ENCODE peak calls at places on chromosomes 4 and X, in six cellular contexts. C is mesothelial cell of epicardium, R is DND-41, S is GM20000, P is psoas muscle, W is HFFc6. X is an unnamed sample.

GRCh38 chr4:10342866-10343265 is 114.4 kb downstream of the ZNF518B start:
- DNase-seq in C (no peak), R (no peak), S (no peak), P (no peak), W (no peak), X (no peak)

GRCh38 chr4:146059865-146060264 is 115.7 kb upstream of the LSM6 start:
- DNase-seq in C (no peak), R (no peak), S (peak), P (no peak), W (no peak), X (no peak)

GRCh38 chr4:141409556-141409955 is 188.9 kb downstream of the ZNF330 start:
- DNase-seq in C (no peak), R (no peak), S (no peak), P (no peak), W (no peak), X (no peak)

GRCh38 chr4:87011340-87012034 is 76.7 kb downstream of the AFF1 start:
- DNase-seq in C (no peak), R (no peak), S (no peak), P (no peak), W (peak), X (peak)

GRCh38 chr4:153151535-153152452 is 52.4 kb upstream of the TRIM2 start:
- DNase-seq in C (peak), R (peak), S (peak), P (peak), W (no peak), X (peak)

GRCh38 chr4:25509656-25510055 is 132.6 kb downstream of the ANAPC4 start:
- DNase-seq in C (no peak), R (no peak), S (no peak), P (no peak), W (peak), X (peak)

GRCh38 chr4:151251922-151252321 is 25.0 kb upstream of the PRSS48 start:
- DNase-seq in C (no peak), R (no peak), S (no peak), P (no peak), W (no peak), X (peak)

GRCh38 chrX:11655282-11655985 is 10.3 kb downstream of the ARHGAP6 start:
- DNase-seq in C (no peak), R (no peak), S (no peak), P (no peak), W (no peak), X (no peak)

GRCh38 chrX:140712413-140713173 is 3.0 kb downstream of the LINC00632 start:
- DNase-seq in C (peak), R (no peak), S (no peak), P (peak), W (peak), X (peak)

GRCh38 chr4:52550186-52550585 is 108.9 kb downstream of the USP46 start:
- DNase-seq in C (no peak), R (no peak), S (no peak), P (no peak), W (no peak), X (peak)
- TF ChIP-seq CTCF in C (no peak), R (no peak), S (no peak), P (no peak), W (no peak), X (no peak)

GRCh38 chr4:98786866-98787265 is 128.5 kb upstream of the TSPAN5 start:
- DNase-seq in C (no peak), R (no peak), S (no peak), P (no peak), W (peak), X (no peak)
- TF ChIP-seq CTCF in C (no peak), R (no peak), S (no peak), P (no peak), W (peak), X (no peak)

DNA sequence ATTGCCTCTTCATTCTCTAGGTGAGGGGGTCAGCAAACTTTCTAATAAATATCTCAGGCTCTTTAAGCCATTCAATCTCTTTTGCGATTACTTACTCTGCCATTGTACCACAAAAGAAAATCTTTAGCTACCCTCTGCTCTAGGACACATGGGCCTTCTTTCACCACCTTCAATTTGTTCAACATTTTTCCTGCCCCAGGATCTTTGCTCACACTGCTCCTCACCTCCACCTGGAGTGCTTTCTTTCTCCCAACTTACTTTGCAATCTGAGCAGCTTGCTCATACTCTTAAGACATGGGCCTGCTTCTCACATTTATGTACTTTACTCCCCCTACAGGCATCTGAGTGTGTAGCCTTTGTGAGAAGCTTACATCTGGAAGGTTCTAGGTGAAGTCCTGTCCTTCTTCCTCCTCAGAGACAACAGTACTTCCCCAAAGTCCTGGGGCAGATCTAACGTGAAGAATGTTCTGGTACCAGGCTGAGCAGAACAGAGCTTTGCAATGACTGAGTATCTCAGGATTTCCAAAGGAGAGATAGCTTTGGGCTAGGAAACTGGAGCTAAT is 55.0 kb upstream of the PRDM5 start:
- DNase-seq in C (no peak), R (peak), S (peak), P (no peak), W (peak), X (peak)
- TF ChIP-seq CTCF in C (no peak), R (peak), S (peak), P (peak), W (peak), X (peak)

GRCh38 chrX:70043685-70044084 is 6.1 kb downstream of the AWAT2 start:
- DNase-seq in C (no peak), R (no peak), S (no peak), P (no peak), W (no peak), X (no peak)
- TF ChIP-seq CTCF in C (no peak), R (no peak), S (no peak), P (no peak), W (no peak), X (no peak)

GRCh38 chr4:83281326-83281725 is 3.3 kb downstream of the COQ2 start:
- DNase-seq in C (no peak), R (no peak), S (no peak), P (no peak), W (no peak), X (no peak)

GRCh38 chr4:83276299-83277040 is 8.1 kb downstream of the COQ2 start:
- DNase-seq in C (no peak), R (no peak), S (no peak), P (no peak), W (peak), X (no peak)

GRCh38 chr4:83285022-83285387 is 407 bp upstream of the COQ2 start:
- DNase-seq in C (no peak), R (no peak), S (peak), P (no peak), W (peak), X (peak)

GRCh38 chr4:83284161-83285021 is at the start of gene COQ2:
- DNase-seq in C (peak), R (peak), S (peak), P (peak), W (peak), X (peak)

DNA sequence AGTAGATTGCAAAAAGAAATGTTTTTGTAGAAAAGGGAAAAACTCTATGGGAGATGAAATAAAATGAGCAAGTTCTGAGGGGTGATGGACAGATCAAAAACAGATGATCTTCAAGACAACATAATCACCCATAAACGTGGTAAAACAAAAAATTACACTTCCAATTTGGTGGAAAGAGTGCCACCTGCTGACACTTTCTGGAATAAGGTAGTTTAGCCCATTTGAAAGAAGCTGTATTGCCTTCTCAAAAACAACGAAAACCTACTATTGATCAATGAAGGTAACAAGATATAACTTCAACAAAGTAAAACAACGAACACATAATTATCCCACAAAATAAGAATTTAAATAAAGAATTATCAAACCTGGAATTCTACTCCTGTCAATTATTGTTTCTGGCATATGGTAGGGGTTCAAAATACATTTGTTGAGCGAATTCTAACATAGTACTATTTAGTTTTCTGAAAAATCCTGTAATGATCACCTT is 2.5 kb downstream of the COQ2 start:
- DNase-seq in C (no peak), R (peak), S (peak), P (no peak), W (peak), X (peak)
- TF ChIP-seq CTCF in C (peak), R (peak), S (peak), P (peak), W (peak), X (peak)

X was measured in A673.